ENCODE peak calls at places on chromosomes 1 and 21, in ten cellular contexts. I is stomach, L is H1, A is ovary, H is adrenal gland, O is transverse colon, E is IMR-90, V is HCT116, T is uterus, Y is A549. X is an unnamed sample.

GRCh38 chr1:20470174-20470573 is 15.8 kb downstream of the CAMK2N1 start:
- DNase-seq in E (no peak), H (no peak), Y (no peak), V (no peak), T (no peak), L (no peak), I (no peak), A (no peak), O (peak), X (no peak)

GRCh38 chr1:1907098-1907736 is 7.8 kb upstream of the CALML6 start:
- DNase-seq in A (peak), O (peak), V (peak), T (no peak), H (peak), E (no peak), L (no peak), Y (no peak), I (peak), X (no peak)

GRCh38 chr1:95562230-95562629 is 328.2 kb downstream of the RWDD3 start:
- DNase-seq in E (no peak), V (no peak), O (no peak), H (no peak), T (no peak), L (no peak), Y (no peak), A (no peak), I (no peak), X (no peak)

GRCh38 chr1:224106568-224107281 is 7.2 kb upstream of the FBXO28 start:
- DNase-seq in Y (peak), V (peak), H (no peak), A (no peak), T (no peak), E (peak), I (peak), L (no peak), O (peak), X (no peak)

GRCh38 chr1:21816602-21817302 is 4.7 kb downstream of the LDLRAD2 start:
- DNase-seq in I (no peak), E (peak), H (no peak), T (no peak), Y (no peak), V (peak), A (no peak), O (no peak), L (no peak), X (no peak)

GRCh38 chr1:60893111-60893510 is 189.2 kb upstream of the NFIA start:
- DNase-seq in I (no peak), L (no peak), V (no peak), O (no peak), H (no peak), A (no peak), E (no peak), Y (no peak), T (no peak), X (no peak)

GRCh38 chr21:32956257-32956656 is 69.5 kb upstream of the OLIG2 start:
- DNase-seq in A (no peak), V (no peak), H (no peak), I (no peak), E (no peak), O (no peak), T (no peak), Y (no peak), L (no peak), X (no peak)

GRCh38 chr1:30249446-30250337 is 473.7 kb downstream of the MATN1 start:
- DNase-seq in E (no peak), T (no peak), L (no peak), A (no peak), I (no peak), H (no peak), Y (no peak), O (no peak), V (no peak), X (no peak)

GRCh38 chr1:63731117-63732043 is 42.4 kb upstream of the ROR1 start:
- DNase-seq in Y (peak), E (peak), A (no peak), V (peak), L (no peak), H (no peak), I (no peak), T (no peak), O (peak), X (peak)

GRCh38 chr1:43854473-43854872 is 79.1 kb upstream of the ARTN start:
- DNase-seq in A (no peak), E (no peak), L (no peak), V (no peak), Y (no peak), I (no peak), O (no peak), H (no peak), T (no peak), X (no peak)

GRCh38 chr1:208179850-208180416 is 64.3 kb downstream of the PLXNA2 start:
- DNase-seq in Y (no peak), L (no peak), A (no peak), H (no peak), T (no peak), O (no peak), E (no peak), V (no peak), I (no peak), X (no peak)

GRCh38 chr1:183783342-183783741 is 21.6 kb upstream of the RGL1 start:
- DNase-seq in A (no peak), I (no peak), Y (no peak), O (no peak), T (no peak), E (peak), V (no peak), H (no peak), L (no peak), X (no peak)

GRCh38 chr1:206470692-206471414 is 577 bp downstream of the IKBKE start:
- DNase-seq in T (no peak), Y (peak), L (no peak), I (peak), V (no peak), H (no peak), E (peak), A (no peak), O (peak), X (no peak)
- TF ChIP-seq POLR2A in T (no peak), Y (no peak), L (no peak), I (no peak), V (no peak), H (no peak), E (no peak), A (no peak), O (no peak), X (no peak)

GRCh38 chr1:86154581-86155060 is 2.0 kb downstream of the COL24A1 start:
- DNase-seq in H (no peak), O (no peak), E (peak), Y (no peak), I (no peak), L (no peak), T (no peak), A (no peak), V (no peak), X (no peak)

GRCh38 chr1:86150553-86151055 is 6.0 kb downstream of the COL24A1 start:
- DNase-seq in Y (no peak), L (no peak), H (no peak), E (peak), O (no peak), I (no peak), A (no peak), T (no peak), V (no peak), X (no peak)

GRCh38 chr1:86149591-86149990 is 7.0 kb downstream of the COL24A1 start:
- DNase-seq in E (no peak), Y (no peak), H (no peak), T (no peak), A (no peak), V (no peak), L (no peak), O (no peak), I (no peak), X (no peak)

GRCh38 chr1:86152887-86153286 is 3.7 kb downstream of the COL24A1 start:
- DNase-seq in I (no peak), T (no peak), H (no peak), Y (no peak), L (no peak), E (no peak), V (no peak), A (no peak), O (no peak), X (no peak)

GRCh38 chr1:86151427-86151826 is 5.1 kb downstream of the COL24A1 start:
- DNase-seq in O (no peak), I (no peak), H (no peak), T (no peak), V (no peak), L (no peak), E (peak), A (no peak), Y (no peak), X (no peak)
- H3K27ac ChIP-seq in O (no peak), I (no peak), H (no peak), T (no peak), V (no peak), L (no peak), E (no peak), A (no peak), Y (no peak), X (no peak)

GRCh38 chr1:59804301-59804700 is 10.4 kb upstream of the HOOK1 start:
- DNase-seq in Y (no peak), H (no peak), L (no peak), I (no peak), E (no peak), V (no peak), T (no peak), O (no peak), A (no peak), X (no peak)
- H3K4me3 ChIP-seq in Y (no peak), H (no peak), L (no peak), I (no peak), E (no peak), V (no peak), T (no peak), O (no peak), A (no peak), X (no peak)

DNA sequence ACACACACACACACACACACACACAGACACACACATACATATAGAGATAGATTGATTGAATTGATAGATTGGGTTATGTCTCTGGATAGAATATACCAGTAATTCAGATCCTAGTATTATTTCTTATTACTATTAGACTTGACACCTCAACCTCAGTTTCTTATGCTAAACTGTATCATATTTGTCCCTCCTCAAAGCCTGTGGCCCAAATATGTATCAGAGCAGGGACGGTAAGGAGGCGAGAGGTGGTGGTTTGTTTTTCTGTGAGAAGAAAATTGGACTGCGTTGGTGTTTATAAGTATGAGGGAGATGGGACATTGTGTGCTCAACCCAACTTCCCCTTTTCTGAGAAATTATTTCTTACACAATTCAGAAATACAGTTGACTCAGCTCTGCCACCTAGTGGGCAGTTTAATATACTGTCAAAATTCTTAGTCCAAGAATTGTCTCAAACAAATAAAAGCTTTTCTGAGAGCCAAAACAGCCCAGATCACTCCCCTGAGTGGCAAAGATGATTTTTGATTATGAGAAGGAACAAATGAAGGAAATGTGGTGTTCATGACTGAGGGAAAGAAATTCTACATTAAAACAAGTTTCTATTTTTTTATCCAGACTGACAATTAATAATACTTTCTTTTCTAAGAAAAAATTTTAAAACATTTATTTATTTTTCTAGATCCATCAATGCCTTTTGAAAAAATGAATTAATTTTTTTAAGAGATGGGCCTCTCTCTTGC is 10.8 kb upstream of the TXNIP start:
- DNase-seq in E (peak), Y (peak), T (peak), A (peak), O (peak), L (no peak), H (peak), I (peak), V (peak), X (peak)
- TF ChIP-seq POLR2A in E (no peak), Y (no peak), T (peak), A (peak), O (peak), L (no peak), H (peak), I (no peak), V (no peak), X (peak)

GRCh38 chr1:240474133-240474614 is 137.8 kb downstream of the GREM2 start:
- DNase-seq in Y (no peak), O (no peak), E (peak), L (no peak), A (no peak), V (no peak), I (no peak), H (no peak), T (no peak), X (no peak)
- H3K27ac ChIP-seq in Y (no peak), O (no peak), E (no peak), L (no peak), A (no peak), V (no peak), I (no peak), H (no peak), T (no peak), X (no peak)